ENCODE peak calls at places on chromosome 16, in nine cellular contexts. One of them, this sample, is unnamed.

GRCh38 chr16:58249388-58249779 is 45.4 kb downstream of the PRSS54 start:
- DNase-seq in mammary epithelial cell: no peak
- DNase-seq in colonic mucosa: no peak
- DNase-seq in PC-9: peak; percentile 38
- DNase-seq in BJ: no peak
- DNase-seq in dorsolateral prefrontal cortex: no peak
- DNase-seq in fibroblast of lung: no peak
- DNase-seq in prostate gland: no peak
- DNase-seq in fibroblast of the aortic adventitia: no peak
- DNase-seq in this sample: no peak

GRCh38 chr16:73365010-73365409 is 317.1 kb upstream of the ZFHX3 start:
- DNase-seq in dorsolateral prefrontal cortex: no peak
- DNase-seq in colonic mucosa: no peak
- DNase-seq in mammary epithelial cell: no peak
- DNase-seq in PC-9: no peak
- DNase-seq in prostate gland: no peak
- DNase-seq in fibroblast of lung: peak; percentile 10
- DNase-seq in BJ: no peak
- DNase-seq in fibroblast of the aortic adventitia: peak; percentile 2
- DNase-seq in this sample: no peak

GRCh38 chr16:68351991-68352431 is 41.2 kb downstream of the PRMT7 start:
- DNase-seq in PC-9: no peak
- DNase-seq in fibroblast of lung: no peak
- DNase-seq in prostate gland: peak; percentile 76
- DNase-seq in BJ: no peak
- DNase-seq in mammary epithelial cell: no peak
- DNase-seq in colonic mucosa: peak; percentile 89
- DNase-seq in dorsolateral prefrontal cortex: no peak
- DNase-seq in fibroblast of the aortic adventitia: no peak
- DNase-seq in this sample: no peak

GRCh38 chr16:24541534-24541933 is 2.2 kb downstream of the RBBP6 start:
- DNase-seq in prostate gland: no peak
- DNase-seq in dorsolateral prefrontal cortex: no peak
- DNase-seq in BJ: no peak
- DNase-seq in colonic mucosa: no peak
- DNase-seq in mammary epithelial cell: no peak
- DNase-seq in fibroblast of the aortic adventitia: peak; percentile 14
- DNase-seq in fibroblast of lung: no peak
- DNase-seq in PC-9: no peak
- DNase-seq in this sample: no peak

GRCh38 chr16:85148959-85149358 is 36.7 kb upstream of the CIBAR2 start:
- DNase-seq in mammary epithelial cell: no peak
- DNase-seq in fibroblast of the aortic adventitia: peak; percentile 32
- DNase-seq in PC-9: no peak
- DNase-seq in colonic mucosa: no peak
- DNase-seq in dorsolateral prefrontal cortex: no peak
- DNase-seq in fibroblast of lung: peak; percentile 41
- DNase-seq in BJ: no peak
- DNase-seq in prostate gland: no peak
- DNase-seq in this sample: no peak

GRCh38 chr16:27174798-27175197 is 28.5 kb upstream of the KDM8 start:
- DNase-seq in PC-9: peak; percentile 76
- DNase-seq in fibroblast of the aortic adventitia: peak; percentile 45
- DNase-seq in colonic mucosa: no peak
- DNase-seq in prostate gland: no peak
- DNase-seq in dorsolateral prefrontal cortex: no peak
- DNase-seq in fibroblast of lung: peak; percentile 82
- DNase-seq in mammary epithelial cell: peak; percentile 70
- DNase-seq in BJ: no peak
- DNase-seq in this sample: peak; percentile 9

GRCh38 chr16:89444151-89444723 is 46.1 kb downstream of the ANKRD11 start:
- DNase-seq in prostate gland: no peak
- DNase-seq in mammary epithelial cell: no peak
- DNase-seq in colonic mucosa: no peak
- DNase-seq in fibroblast of the aortic adventitia: no peak
- DNase-seq in BJ: no peak
- DNase-seq in fibroblast of lung: no peak
- DNase-seq in PC-9: no peak
- DNase-seq in dorsolateral prefrontal cortex: no peak
- DNase-seq in this sample: no peak

GRCh38 chr16:89300311-89300975 is 82.9 kb downstream of the ZNF778 start:
- DNase-seq in fibroblast of the aortic adventitia: peak; percentile 80
- DNase-seq in PC-9: no peak
- DNase-seq in dorsolateral prefrontal cortex: no peak
- DNase-seq in prostate gland: peak; percentile 30
- DNase-seq in mammary epithelial cell: no peak
- DNase-seq in colonic mucosa: no peak
- DNase-seq in BJ: no peak
- DNase-seq in fibroblast of lung: no peak
- DNase-seq in this sample: no peak

GRCh38 chr16:5455110-5455509 is 357.5 kb upstream of the EEF2KMT start:
- DNase-seq in fibroblast of lung: no peak
- DNase-seq in PC-9: no peak
- DNase-seq in colonic mucosa: no peak
- DNase-seq in mammary epithelial cell: no peak
- DNase-seq in fibroblast of the aortic adventitia: no peak
- DNase-seq in prostate gland: no peak
- DNase-seq in BJ: no peak
- DNase-seq in dorsolateral prefrontal cortex: no peak
- DNase-seq in this sample: no peak

GRCh38 chr16:69413045-69413664 is 11.3 kb upstream of the CYB5B start:
- DNase-seq in colonic mucosa: peak; percentile 10
- DNase-seq in PC-9: no peak
- DNase-seq in fibroblast of lung: no peak
- DNase-seq in fibroblast of the aortic adventitia: no peak
- DNase-seq in prostate gland: no peak
- DNase-seq in dorsolateral prefrontal cortex: no peak
- DNase-seq in BJ: no peak
- DNase-seq in mammary epithelial cell: no peak
- DNase-seq in this sample: no peak

GRCh38 chr16:9706217-9706616 is 476.0 kb downstream of the GRIN2A start:
- DNase-seq in fibroblast of the aortic adventitia: peak; percentile 67
- DNase-seq in dorsolateral prefrontal cortex: no peak
- DNase-seq in mammary epithelial cell: peak; percentile 0
- DNase-seq in colonic mucosa: no peak
- DNase-seq in prostate gland: no peak
- DNase-seq in BJ: no peak
- DNase-seq in fibroblast of lung: peak; percentile 91
- DNase-seq in PC-9: no peak
- DNase-seq in this sample: no peak

GRCh38 chr16:24445216-24445615 is 94.2 kb upstream of the RBBP6 start:
- DNase-seq in BJ: no peak
- DNase-seq in colonic mucosa: no peak
- DNase-seq in fibroblast of the aortic adventitia: no peak
- DNase-seq in prostate gland: no peak
- DNase-seq in PC-9: no peak
- DNase-seq in fibroblast of lung: no peak
- DNase-seq in dorsolateral prefrontal cortex: no peak
- DNase-seq in mammary epithelial cell: no peak
- DNase-seq in this sample: no peak

GRCh38 chr16:14003119-14003570 is 68.0 kb upstream of the MRTFB start:
- DNase-seq in colonic mucosa: peak; percentile 28
- DNase-seq in fibroblast of lung: peak; percentile 77
- DNase-seq in BJ: peak; percentile 53
- DNase-seq in fibroblast of the aortic adventitia: peak; percentile 47
- DNase-seq in mammary epithelial cell: peak; percentile 77
- DNase-seq in PC-9: peak; percentile 63
- DNase-seq in dorsolateral prefrontal cortex: peak; percentile 92
- DNase-seq in prostate gland: peak; percentile 47
- DNase-seq in this sample: peak; percentile 66

GRCh38 chr16:57032931-57033330 is 43.6 kb downstream of the NLRC5 start:
- DNase-seq in dorsolateral prefrontal cortex: no peak
- DNase-seq in mammary epithelial cell: no peak
- DNase-seq in colonic mucosa: no peak
- DNase-seq in PC-9: no peak
- DNase-seq in BJ: no peak
- DNase-seq in fibroblast of lung: peak; percentile 56
- DNase-seq in prostate gland: no peak
- DNase-seq in fibroblast of the aortic adventitia: no peak
- DNase-seq in this sample: no peak

GRCh38 chr16:50261707-50262235 is 4.6 kb upstream of the ADCY7 start:
- DNase-seq in PC-9: no peak
- DNase-seq in BJ: no peak
- DNase-seq in colonic mucosa: peak; percentile 26
- DNase-seq in dorsolateral prefrontal cortex: no peak
- DNase-seq in mammary epithelial cell: no peak
- DNase-seq in fibroblast of lung: no peak
- DNase-seq in fibroblast of the aortic adventitia: no peak
- DNase-seq in prostate gland: no peak
- DNase-seq in this sample: no peak

GRCh38 chr16:87877942-87878507 is 8.7 kb upstream of the SLC7A5 start:
- DNase-seq in colonic mucosa: no peak
- DNase-seq in BJ: no peak
- DNase-seq in prostate gland: no peak
- DNase-seq in dorsolateral prefrontal cortex: no peak
- DNase-seq in fibroblast of the aortic adventitia: no peak
- DNase-seq in mammary epithelial cell: no peak
- DNase-seq in PC-9: no peak
- DNase-seq in fibroblast of lung: no peak
- DNase-seq in this sample: no peak
- TF ChIP-seq CTCF in colonic mucosa: no peak
- TF ChIP-seq CTCF in BJ: peak; percentile 21
- TF ChIP-seq CTCF in prostate gland: no peak
- TF ChIP-seq CTCF in dorsolateral prefrontal cortex: no peak
- TF ChIP-seq CTCF in fibroblast of the aortic adventitia: no peak
- TF ChIP-seq CTCF in mammary epithelial cell: peak; percentile 6
- TF ChIP-seq CTCF in PC-9: peak; percentile 29
- TF ChIP-seq CTCF in fibroblast of lung: no peak
- TF ChIP-seq CTCF in this sample: peak; percentile 12

GRCh38 chr16:2529061-2529931 is 1.9 kb downstream of the CEMP1 start:
- DNase-seq in colonic mucosa: no peak
- DNase-seq in dorsolateral prefrontal cortex: no peak
- DNase-seq in mammary epithelial cell: no peak
- DNase-seq in prostate gland: no peak
- DNase-seq in fibroblast of lung: no peak
- DNase-seq in fibroblast of the aortic adventitia: no peak
- DNase-seq in PC-9: no peak
- DNase-seq in BJ: no peak
- DNase-seq in this sample: no peak

GRCh38 chr16:2531696-2532493 is 687 bp upstream of the CEMP1 start:
- DNase-seq in colonic mucosa: peak; percentile 98
- DNase-seq in mammary epithelial cell: peak; percentile 98
- DNase-seq in BJ: peak; percentile 77
- DNase-seq in dorsolateral prefrontal cortex: peak; percentile 98
- DNase-seq in fibroblast of the aortic adventitia: peak; percentile 95
- DNase-seq in fibroblast of lung: peak; percentile 95
- DNase-seq in prostate gland: peak; percentile 98
- DNase-seq in PC-9: peak; percentile 91
- DNase-seq in this sample: peak; percentile 85

GRCh38 chr16:2531371-2531695 is at the start of gene CEMP1:
- DNase-seq in BJ: no peak
- DNase-seq in fibroblast of lung: no peak
- DNase-seq in prostate gland: no peak
- DNase-seq in mammary epithelial cell: no peak
- DNase-seq in dorsolateral prefrontal cortex: no peak
- DNase-seq in PC-9: no peak
- DNase-seq in fibroblast of the aortic adventitia: no peak
- DNase-seq in colonic mucosa: no peak
- DNase-seq in this sample: no peak

GRCh38 chr16:2529961-2530628 is 1.1 kb downstream of the CEMP1 start:
- DNase-seq in mammary epithelial cell: no peak
- DNase-seq in PC-9: no peak
- DNase-seq in fibroblast of lung: no peak
- DNase-seq in prostate gland: no peak
- DNase-seq in BJ: no peak
- DNase-seq in fibroblast of the aortic adventitia: no peak
- DNase-seq in colonic mucosa: no peak
- DNase-seq in dorsolateral prefrontal cortex: no peak
- DNase-seq in this sample: no peak

GRCh38 chr16:2530629-2531318 is 434 bp downstream of the CEMP1 start:
- DNase-seq in mammary epithelial cell: no peak
- DNase-seq in fibroblast of lung: no peak
- DNase-seq in BJ: no peak
- DNase-seq in PC-9: no peak
- DNase-seq in fibroblast of the aortic adventitia: no peak
- DNase-seq in colonic mucosa: peak; percentile 24
- DNase-seq in dorsolateral prefrontal cortex: no peak
- DNase-seq in prostate gland: no peak
- DNase-seq in this sample: no peak
- H3K4me3 ChIP-seq in mammary epithelial cell: no peak overlapping the region
- H3K4me3 ChIP-seq in fibroblast of lung: no peak overlapping the region
- H3K4me3 ChIP-seq in BJ: no peak overlapping the region
- H3K4me3 ChIP-seq in PC-9: no peak overlapping the region
- H3K4me3 ChIP-seq in fibroblast of the aortic adventitia: no peak overlapping the region
- H3K4me3 ChIP-seq in colonic mucosa: no peak overlapping the region
- H3K4me3 ChIP-seq in dorsolateral prefrontal cortex: peak overlapping the region; percentile 70
- H3K4me3 ChIP-seq in prostate gland: no peak overlapping the region
- H3K4me3 ChIP-seq in this sample: peak overlapping the region; percentile 47

GRCh38 chr16:181668-182021 is 1.4 kb downstream of the HBQ1 start:
- DNase-seq in fibroblast of lung: peak; percentile 16
- DNase-seq in PC-9: no peak
- DNase-seq in fibroblast of the aortic adventitia: no peak
- DNase-seq in mammary epithelial cell: peak; percentile 22
- DNase-seq in dorsolateral prefrontal cortex: no peak
- DNase-seq in colonic mucosa: no peak
- DNase-seq in BJ: no peak
- DNase-seq in prostate gland: no peak
- DNase-seq in this sample: no peak
- TF ChIP-seq CTCF in fibroblast of lung: no peak
- TF ChIP-seq CTCF in PC-9: no peak
- TF ChIP-seq CTCF in fibroblast of the aortic adventitia: no peak
- TF ChIP-seq CTCF in mammary epithelial cell: no peak
- TF ChIP-seq CTCF in dorsolateral prefrontal cortex: peak; percentile 10
- TF ChIP-seq CTCF in colonic mucosa: peak; percentile 37
- TF ChIP-seq CTCF in BJ: no peak
- TF ChIP-seq CTCF in prostate gland: peak; percentile 6
- TF ChIP-seq CTCF in this sample: no peak

GRCh38 chr16:84137769-84138357 is 7.1 kb downstream of the HSDL1 start:
- DNase-seq in mammary epithelial cell: no peak
- DNase-seq in colonic mucosa: no peak
- DNase-seq in PC-9: no peak
- DNase-seq in fibroblast of the aortic adventitia: no peak
- DNase-seq in prostate gland: no peak
- DNase-seq in BJ: no peak
- DNase-seq in fibroblast of lung: no peak
- DNase-seq in dorsolateral prefrontal cortex: no peak
- DNase-seq in this sample: no peak

GRCh38 chr16:84139628-84140258 is 5.2 kb downstream of the HSDL1 start:
- DNase-seq in colonic mucosa: no peak
- DNase-seq in BJ: no peak
- DNase-seq in fibroblast of the aortic adventitia: no peak
- DNase-seq in prostate gland: no peak
- DNase-seq in fibroblast of lung: no peak
- DNase-seq in dorsolateral prefrontal cortex: no peak
- DNase-seq in mammary epithelial cell: no peak
- DNase-seq in PC-9: no peak
- DNase-seq in this sample: no peak

GRCh38 chr16:84137287-84137686 is 7.7 kb downstream of the HSDL1 start:
- DNase-seq in PC-9: no peak
- DNase-seq in mammary epithelial cell: no peak
- DNase-seq in dorsolateral prefrontal cortex: no peak
- DNase-seq in fibroblast of lung: no peak
- DNase-seq in fibroblast of the aortic adventitia: no peak
- DNase-seq in colonic mucosa: no peak
- DNase-seq in BJ: no peak
- DNase-seq in prostate gland: no peak
- DNase-seq in this sample: no peak

GRCh38 chr16:84138824-84139627 is 6.0 kb downstream of the HSDL1 start:
- DNase-seq in BJ: no peak
- DNase-seq in mammary epithelial cell: no peak
- DNase-seq in fibroblast of lung: peak; percentile 54
- DNase-seq in PC-9: peak; percentile 67
- DNase-seq in colonic mucosa: no peak
- DNase-seq in dorsolateral prefrontal cortex: no peak
- DNase-seq in prostate gland: peak; percentile 19
- DNase-seq in fibroblast of the aortic adventitia: peak; percentile 51
- DNase-seq in this sample: no peak

GRCh38 chr16:84138500-84138823 is 6.5 kb downstream of the HSDL1 start:
- DNase-seq in mammary epithelial cell: no peak
- DNase-seq in prostate gland: no peak
- DNase-seq in BJ: no peak
- DNase-seq in fibroblast of the aortic adventitia: no peak
- DNase-seq in PC-9: no peak
- DNase-seq in colonic mucosa: no peak
- DNase-seq in dorsolateral prefrontal cortex: no peak
- DNase-seq in fibroblast of lung: no peak
- DNase-seq in this sample: no peak
- H3K4me3 ChIP-seq in mammary epithelial cell: no peak overlapping the region
- H3K4me3 ChIP-seq in prostate gland: no peak overlapping the region
- H3K4me3 ChIP-seq in BJ: no peak overlapping the region
- H3K4me3 ChIP-seq in fibroblast of the aortic adventitia: no peak overlapping the region
- H3K4me3 ChIP-seq in PC-9: no peak overlapping the region
- H3K4me3 ChIP-seq in colonic mucosa: no peak overlapping the region
- H3K4me3 ChIP-seq in dorsolateral prefrontal cortex: no peak overlapping the region
- H3K4me3 ChIP-seq in fibroblast of lung: no peak overlapping the region
- H3K4me3 ChIP-seq in this sample: no peak overlapping the region